ENCODE peak calls at places on chromosomes 1 and 21, in six cellular contexts. Q, K, O, N, X and M are unnamed samples.

GRCh38 chr1:214993419-214993818 is 89.1 kb upstream of the KCNK2 start:
- DNase-seq in Q (no peak), K (no peak), O (no peak), N (no peak), X (no peak), M (no peak)

GRCh38 chr1:164671597-164672327 is 112.8 kb downstream of the PBX1 start:
- DNase-seq in Q (no peak), K (no peak), O (no peak), N (no peak), X (no peak), M (no peak)

GRCh38 chr1:60963167-60963909 is 119.0 kb upstream of the NFIA start:
- DNase-seq in Q (peak; percentile 75), K (no peak), O (no peak), N (no peak), X (no peak), M (no peak)

GRCh38 chr1:234943801-234944402 is 184.7 kb downstream of the TOMM20 start:
- DNase-seq in Q (no peak), K (no peak), O (no peak), N (no peak), X (no peak), M (no peak)

GRCh38 chr1:46043491-46044017 is 88.9 kb downstream of the PIK3R3 start:
- DNase-seq in Q (no peak), K (peak; percentile 41), O (peak; percentile 71), N (no peak), X (no peak), M (no peak)

GRCh38 chr1:25017436-25018109 is 87.5 kb upstream of the RUNX3 start:
- DNase-seq in Q (peak; percentile 62), K (no peak), O (peak; percentile 84), N (no peak), X (no peak), M (no peak)

GRCh38 chr21:35113064-35113463 is 64.0 kb upstream of the RUNX1 start:
- DNase-seq in Q (no peak), K (no peak), O (no peak), N (no peak), X (no peak), M (no peak)

GRCh38 chr1:228094432-228095016 is 8.6 kb downstream of the C1orf35 start:
- DNase-seq in Q (no peak), K (no peak), O (peak; percentile 40), N (no peak), X (no peak), M (no peak)

GRCh38 chr1:117613249-117613968 is 7.6 kb downstream of the TENT5C start:
- DNase-seq in Q (no peak), K (no peak), O (peak; percentile 21), N (no peak), X (no peak), M (no peak)

GRCh38 chr21:32826317-32827167 is 55.0 kb upstream of the PAXBP1 start:
- DNase-seq in Q (peak; percentile 55), K (peak; percentile 22), O (peak; percentile 76), N (peak; percentile 53), X (peak; percentile 76), M (no peak)

GRCh38 chr1:162023547-162024501 is at the start of gene OLFML2B:
- DNase-seq in Q (peak; percentile 84), K (peak; percentile 80), O (peak; percentile 90), N (peak; percentile 69), X (peak; percentile 71), M (peak; percentile 77)

GRCh38 chr1:77416692-77417450 is 135.1 kb downstream of the AK5 start:
- DNase-seq in Q (no peak), K (peak; percentile 14), O (no peak), N (peak; percentile 40), X (no peak), M (no peak)

GRCh38 chr1:57157818-57158606 is 192.2 kb upstream of the C8B start:
- DNase-seq in Q (no peak), K (no peak), O (no peak), N (no peak), X (peak; percentile 8), M (no peak)

GRCh38 chr21:24705201-24705600 is 902.1 kb downstream of the MRPL39 start:
- DNase-seq in Q (no peak), K (no peak), O (no peak), N (no peak), X (no peak), M (no peak)

DNA sequence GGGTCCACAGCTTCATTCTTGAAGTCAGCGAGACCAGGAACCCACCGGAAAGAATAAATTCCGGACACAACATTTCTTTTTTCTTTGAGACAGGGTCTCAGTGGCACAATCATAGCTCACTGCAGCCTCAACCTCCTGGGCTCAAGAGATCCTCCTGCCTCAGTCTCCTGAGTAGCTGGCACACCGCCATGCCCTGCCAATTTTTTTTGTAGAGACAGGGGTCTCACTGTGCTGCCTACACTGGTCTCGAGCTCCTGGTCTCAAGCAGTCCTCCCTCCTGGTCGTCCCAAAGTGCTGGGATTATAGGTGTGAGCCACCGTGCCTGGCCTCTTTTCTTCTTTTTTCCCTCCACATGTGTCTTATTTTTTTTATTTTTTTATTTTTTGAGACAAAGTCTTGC is 20.6 kb upstream of the ENO1 start:
- DNase-seq in Q (no peak), K (no peak), O (no peak), N (no peak), X (no peak), M (no peak)
- TF ChIP-seq CTCF in Q (no peak), K (no peak), O (no peak), N (no peak), X (no peak), M (no peak)

GRCh38 chr1:244212792-244213475 is 161.9 kb downstream of the ZBTB18 start:
- DNase-seq in Q (no peak), K (no peak), O (no peak), N (no peak), X (no peak), M (no peak)

GRCh38 chr1:244211559-244211944 is 160.5 kb downstream of the ZBTB18 start:
- DNase-seq in Q (no peak), K (no peak), O (no peak), N (no peak), X (no peak), M (no peak)

GRCh38 chr1:244209955-244210354 is 158.9 kb downstream of the ZBTB18 start:
- DNase-seq in Q (no peak), K (no peak), O (no peak), N (no peak), X (no peak), M (no peak)

GRCh38 chr1:244212219-244212618 is 161.1 kb downstream of the ZBTB18 start:
- DNase-seq in Q (no peak), K (no peak), O (no peak), N (no peak), X (no peak), M (no peak)

GRCh38 chr1:244210884-244211558 is 159.9 kb downstream of the ZBTB18 start:
- DNase-seq in Q (no peak), K (peak; percentile 80), O (peak; percentile 91), N (peak; percentile 64), X (peak; percentile 16), M (no peak)
- TF ChIP-seq CTCF in Q (peak; percentile 31), K (peak; percentile 67), O (peak; percentile 85), N (peak; percentile 71), X (peak; percentile 32), M (peak; percentile 30)

DNA sequence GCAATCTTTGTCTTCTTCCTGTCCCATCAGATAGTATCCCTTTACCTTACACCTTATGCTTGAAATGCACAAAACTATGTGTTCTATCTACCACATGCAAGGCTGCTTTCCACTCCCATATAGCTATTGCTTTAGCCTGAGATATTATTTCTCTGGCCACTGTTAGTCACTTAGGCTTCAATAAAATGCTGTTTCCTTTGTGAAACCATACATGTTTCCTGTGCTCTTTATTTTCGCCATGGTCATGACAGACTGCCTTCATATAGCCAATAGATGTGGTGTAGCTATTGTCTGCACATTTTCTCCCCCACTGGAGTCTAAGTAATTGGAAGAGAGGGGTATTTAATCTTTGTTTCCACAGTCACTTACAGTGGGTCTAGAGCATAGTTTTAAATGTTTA is 108.4 kb downstream of the GREM2 start:
- DNase-seq in Q (no peak), K (no peak), O (no peak), N (no peak), X (no peak), M (no peak)
- TF ChIP-seq CTCF in Q (no peak), K (no peak), O (no peak), N (no peak), X (no peak), M (no peak)

DNA sequence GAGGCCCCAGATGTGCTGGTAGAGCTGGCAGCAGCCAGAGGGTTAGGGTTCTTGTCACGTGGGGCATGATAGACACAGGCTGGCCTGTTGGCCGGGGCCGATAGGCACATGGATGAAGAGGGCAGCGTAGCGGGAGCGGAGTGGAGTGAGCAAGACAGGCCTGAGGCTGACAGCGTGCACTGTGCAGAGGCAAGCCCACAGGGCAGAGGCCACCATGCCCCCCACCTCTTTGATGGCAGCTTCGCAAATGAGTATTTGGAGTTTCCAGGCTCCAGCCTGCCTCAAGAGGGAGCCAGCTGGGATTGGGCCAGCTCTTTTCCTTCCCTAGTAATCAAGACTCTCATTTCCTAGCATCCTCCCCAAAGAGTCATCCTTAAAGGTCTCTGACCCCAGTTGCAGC is 43.5 kb downstream of the TMCC2 start:
- DNase-seq in Q (no peak), K (no peak), O (no peak), N (no peak), X (no peak), M (no peak)
- TF ChIP-seq CTCF in Q (peak; percentile 31), K (no peak), O (peak; percentile 53), N (no peak), X (no peak), M (no peak)

GRCh38 chr1:183228650-183229220 is 42.7 kb downstream of the LAMC2 start:
- DNase-seq in Q (no peak), K (no peak), O (no peak), N (no peak), X (peak; percentile 51), M (no peak)

GRCh38 chr1:183226361-183226760 is 40.3 kb downstream of the LAMC2 start:
- DNase-seq in Q (no peak), K (no peak), O (no peak), N (no peak), X (no peak), M (no peak)

GRCh38 chr1:183227382-183227781 is 41.3 kb downstream of the LAMC2 start:
- DNase-seq in Q (no peak), K (no peak), O (no peak), N (no peak), X (no peak), M (no peak)

GRCh38 chr1:183226963-183227362 is 40.9 kb downstream of the LAMC2 start:
- DNase-seq in Q (peak; percentile 13), K (no peak), O (no peak), N (no peak), X (no peak), M (no peak)

DNA sequence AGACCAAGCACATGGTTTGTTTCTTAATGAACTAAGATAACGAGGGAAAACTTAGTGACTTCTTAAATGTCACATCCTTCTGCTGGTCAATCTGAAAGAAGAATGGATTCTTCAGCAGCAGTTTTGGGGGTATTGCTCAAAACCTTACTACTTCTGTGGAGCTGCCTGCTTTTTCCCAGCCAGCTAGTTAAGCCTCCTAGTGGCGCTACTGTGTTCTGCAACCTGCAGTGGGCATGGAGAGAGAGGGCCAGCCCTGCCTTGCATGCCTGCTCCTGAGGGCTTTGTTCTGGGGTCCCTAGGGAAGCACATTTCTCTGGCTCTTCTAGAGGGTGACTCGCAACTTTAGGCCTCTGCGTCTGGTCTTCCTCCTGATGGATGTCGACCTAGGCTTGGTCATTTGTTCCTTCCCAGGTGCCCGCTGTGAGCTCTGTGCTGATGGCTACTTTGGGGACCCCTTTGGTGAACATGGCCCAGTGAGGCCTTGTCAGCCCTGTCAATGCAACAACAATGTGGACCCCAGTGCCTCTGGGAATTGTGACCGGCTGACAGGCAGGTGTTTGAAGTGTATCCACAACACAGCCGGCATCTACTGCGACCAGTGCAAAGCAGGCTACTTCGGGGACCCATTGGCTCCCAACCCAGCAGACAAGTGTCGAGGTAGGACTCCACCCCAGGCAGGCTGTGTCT is 42.0 kb downstream of the LAMC2 start:
- DNase-seq in Q (peak; percentile 44), K (peak; percentile 85), O (peak; percentile 94), N (peak; percentile 77), X (peak; percentile 60), M (peak; percentile 56)
- TF ChIP-seq CTCF in Q (peak; percentile 91), K (peak; percentile 60), O (peak; percentile 89), N (peak; percentile 70), X (peak; percentile 52), M (peak; percentile 60)